ENCODE peak calls at places on chromosome 10, in seven cellular contexts. One of them, this sample, is unnamed.

GRCh38 chr10:14548970-14549369 is 218.2 kb upstream of the FRMD4A start:
- DNase-seq in prostate gland: no peak
- DNase-seq in NCI-H1436: no peak
- DNase-seq in HT1080: no peak
- DNase-seq in activated naive CD4-positive, alpha-beta T cell: no peak
- DNase-seq in H54: no peak
- DNase-seq in Calu3: no peak
- DNase-seq in this sample: no peak

GRCh38 chr10:76397957-76398665 is 966.7 kb downstream of the LRMDA start:
- DNase-seq in H54: no peak
- DNase-seq in prostate gland: peak
- DNase-seq in Calu3: no peak
- DNase-seq in HT1080: no peak
- DNase-seq in activated naive CD4-positive, alpha-beta T cell: no peak
- DNase-seq in NCI-H1436: no peak
- DNase-seq in this sample: no peak

GRCh38 chr10:110446954-110447608 is 50.6 kb upstream of the DUSP5 start:
- DNase-seq in HT1080: peak
- DNase-seq in NCI-H1436: no peak
- DNase-seq in H54: peak
- DNase-seq in Calu3: no peak
- DNase-seq in activated naive CD4-positive, alpha-beta T cell: no peak
- DNase-seq in prostate gland: no peak
- DNase-seq in this sample: no peak

GRCh38 chr10:57696641-57697040 is 571.1 kb downstream of the IPMK start:
- DNase-seq in prostate gland: no peak
- DNase-seq in activated naive CD4-positive, alpha-beta T cell: no peak
- DNase-seq in Calu3: peak
- DNase-seq in HT1080: peak
- DNase-seq in NCI-H1436: no peak
- DNase-seq in H54: no peak
- DNase-seq in this sample: no peak

GRCh38 chr10:13717936-13718772 is 131.4 kb downstream of the PRPF18 start:
- DNase-seq in H54: peak
- DNase-seq in prostate gland: peak
- DNase-seq in activated naive CD4-positive, alpha-beta T cell: no peak
- DNase-seq in NCI-H1436: no peak
- DNase-seq in HT1080: peak
- DNase-seq in Calu3: peak
- DNase-seq in this sample: no peak

GRCh38 chr10:114703377-114704125 is 45.5 kb upstream of the ABLIM1 start:
- DNase-seq in Calu3: no peak
- DNase-seq in activated naive CD4-positive, alpha-beta T cell: no peak
- DNase-seq in NCI-H1436: no peak
- DNase-seq in H54: no peak
- DNase-seq in HT1080: peak
- DNase-seq in prostate gland: no peak
- DNase-seq in this sample: no peak

GRCh38 chr10:123301077-123301875 is 147.1 kb downstream of the BUB3 start:
- DNase-seq in Calu3: peak
- DNase-seq in activated naive CD4-positive, alpha-beta T cell: no peak
- DNase-seq in NCI-H1436: no peak
- DNase-seq in HT1080: peak
- DNase-seq in prostate gland: no peak
- DNase-seq in H54: peak
- DNase-seq in this sample: peak

GRCh38 chr10:34081347-34081743 is 733.8 kb downstream of the PARD3 start:
- DNase-seq in NCI-H1436: no peak
- DNase-seq in activated naive CD4-positive, alpha-beta T cell: no peak
- DNase-seq in Calu3: no peak
- DNase-seq in HT1080: no peak
- DNase-seq in prostate gland: no peak
- DNase-seq in H54: no peak
- DNase-seq in this sample: no peak

GRCh38 chr10:108544500-108545120 is 1378.7 kb downstream of the XPNPEP1 start:
- DNase-seq in H54: no peak
- DNase-seq in NCI-H1436: no peak
- DNase-seq in Calu3: peak
- DNase-seq in HT1080: peak
- DNase-seq in prostate gland: peak
- DNase-seq in activated naive CD4-positive, alpha-beta T cell: peak
- DNase-seq in this sample: peak

GRCh38 chr10:43223056-43223455 is 43.8 kb downstream of the RASGEF1A start:
- DNase-seq in NCI-H1436: no peak
- DNase-seq in activated naive CD4-positive, alpha-beta T cell: no peak
- DNase-seq in HT1080: no peak
- DNase-seq in H54: no peak
- DNase-seq in Calu3: no peak
- DNase-seq in prostate gland: no peak
- DNase-seq in this sample: no peak

GRCh38 chr10:117004627-117005453 is at the start of gene SHTN1:
- DNase-seq in Calu3: peak
- DNase-seq in prostate gland: peak
- DNase-seq in NCI-H1436: peak
- DNase-seq in H54: peak
- DNase-seq in activated naive CD4-positive, alpha-beta T cell: no peak
- DNase-seq in HT1080: peak
- DNase-seq in this sample: peak

GRCh38 chr10:95243318-95243617 is 47.5 kb downstream of the PDLIM1 start:
- DNase-seq in NCI-H1436: no peak
- DNase-seq in Calu3: no peak
- DNase-seq in HT1080: no peak
- DNase-seq in H54: no peak
- DNase-seq in prostate gland: no peak
- DNase-seq in activated naive CD4-positive, alpha-beta T cell: no peak
- DNase-seq in this sample: no peak

GRCh38 chr10:67696029-67696428 is at the start of gene CTNNA3:
- DNase-seq in HT1080: no peak
- DNase-seq in NCI-H1436: no peak
- DNase-seq in activated naive CD4-positive, alpha-beta T cell: no peak
- DNase-seq in Calu3: no peak
- DNase-seq in prostate gland: no peak
- DNase-seq in H54: no peak
- DNase-seq in this sample: no peak

GRCh38 chr10:78543749-78544446 is 510.2 kb downstream of the RPS24 start:
- DNase-seq in activated naive CD4-positive, alpha-beta T cell: no peak
- DNase-seq in NCI-H1436: no peak
- DNase-seq in H54: no peak
- DNase-seq in prostate gland: peak
- DNase-seq in Calu3: no peak
- DNase-seq in HT1080: no peak
- DNase-seq in this sample: peak

GRCh38 chr10:31011017-31011659 is 20.5 kb downstream of the ZNF438 start:
- DNase-seq in HT1080: peak
- DNase-seq in Calu3: no peak
- DNase-seq in H54: no peak
- DNase-seq in activated naive CD4-positive, alpha-beta T cell: no peak
- DNase-seq in NCI-H1436: no peak
- DNase-seq in prostate gland: no peak
- DNase-seq in this sample: no peak

GRCh38 chr10:10038358-10038757 is 979.3 kb upstream of the CELF2 start:
- DNase-seq in H54: no peak
- DNase-seq in Calu3: no peak
- DNase-seq in prostate gland: no peak
- DNase-seq in activated naive CD4-positive, alpha-beta T cell: no peak
- DNase-seq in HT1080: no peak
- DNase-seq in NCI-H1436: no peak
- DNase-seq in this sample: no peak

GRCh38 chr10:87504667-87505365 is at the start of gene MINPP1:
- DNase-seq in prostate gland: peak
- DNase-seq in Calu3: peak
- DNase-seq in HT1080: peak
- DNase-seq in NCI-H1436: peak
- DNase-seq in activated naive CD4-positive, alpha-beta T cell: peak
- DNase-seq in H54: peak
- DNase-seq in this sample: peak

GRCh38 chr10:120131183-120131582 is 238.7 kb downstream of the SEC23IP start:
- DNase-seq in H54: no peak
- DNase-seq in HT1080: peak
- DNase-seq in Calu3: no peak
- DNase-seq in NCI-H1436: no peak
- DNase-seq in prostate gland: no peak
- DNase-seq in activated naive CD4-positive, alpha-beta T cell: no peak
- DNase-seq in this sample: no peak

GRCh38 chr10:6721480-6721879 is 141.4 kb upstream of the PRKCQ start:
- DNase-seq in activated naive CD4-positive, alpha-beta T cell: no peak
- DNase-seq in NCI-H1436: no peak
- DNase-seq in prostate gland: no peak
- DNase-seq in H54: peak
- DNase-seq in Calu3: peak
- DNase-seq in HT1080: peak
- DNase-seq in this sample: peak

GRCh38 chr10:121664671-121665070 is 66.4 kb upstream of the FGFR2 start:
- DNase-seq in H54: no peak
- DNase-seq in HT1080: no peak
- DNase-seq in Calu3: no peak
- DNase-seq in NCI-H1436: no peak
- DNase-seq in activated naive CD4-positive, alpha-beta T cell: no peak
- DNase-seq in prostate gland: no peak
- DNase-seq in this sample: no peak

This sample was measured in putamen.